ENCODE peak calls at places on chromosome 6, in nine cellular contexts. One of them, this sample, is unnamed.

GRCh38 chr6:117919775-117920492 is 12.9 kb downstream of the SLC35F1 start:
- DNase-seq in skeletal muscle cell: no peak
- DNase-seq in neural crest cell: peak; percentile 64
- DNase-seq in stimulated activated CD4-positive, alpha-beta T cell treated with anti-CD3 and anti-CD28 coated beads, Interleukin-15, amount 100 ng/mL, for 1 hour: no peak
- DNase-seq in NCI-H187 treated with DMSO at 0.1 percent for 48 hours: no peak
- DNase-seq in GM10248: no peak
- DNase-seq in mucosa of gallbladder: no peak
- DNase-seq in posterior vena cava: peak; percentile 75
- DNase-seq in progenitor cell of endocrine pancreas: peak; percentile 27
- DNase-seq in this sample: peak; percentile 73

GRCh38 chr6:161833099-161833860 is 559.4 kb upstream of the AGPAT4 start:
- DNase-seq in skeletal muscle cell: no peak
- DNase-seq in neural crest cell: no peak
- DNase-seq in stimulated activated CD4-positive, alpha-beta T cell treated with anti-CD3 and anti-CD28 coated beads, Interleukin-15, amount 100 ng/mL, for 1 hour: no peak
- DNase-seq in NCI-H187 treated with DMSO at 0.1 percent for 48 hours: no peak
- DNase-seq in GM10248: no peak
- DNase-seq in mucosa of gallbladder: no peak
- DNase-seq in posterior vena cava: no peak
- DNase-seq in progenitor cell of endocrine pancreas: no peak
- DNase-seq in this sample: no peak

GRCh38 chr6:76004202-76004601 is 68.3 kb downstream of the IMPG1 start:
- DNase-seq in skeletal muscle cell: no peak
- DNase-seq in neural crest cell: no peak
- DNase-seq in stimulated activated CD4-positive, alpha-beta T cell treated with anti-CD3 and anti-CD28 coated beads, Interleukin-15, amount 100 ng/mL, for 1 hour: no peak
- DNase-seq in NCI-H187 treated with DMSO at 0.1 percent for 48 hours: no peak
- DNase-seq in GM10248: no peak
- DNase-seq in mucosa of gallbladder: no peak
- DNase-seq in posterior vena cava: no peak
- DNase-seq in progenitor cell of endocrine pancreas: no peak
- DNase-seq in this sample: no peak

GRCh38 chr6:30844118-30844535 is 40.2 kb upstream of the DDR1 start:
- DNase-seq in skeletal muscle cell: no peak
- DNase-seq in neural crest cell: no peak
- DNase-seq in stimulated activated CD4-positive, alpha-beta T cell treated with anti-CD3 and anti-CD28 coated beads, Interleukin-15, amount 100 ng/mL, for 1 hour: no peak
- DNase-seq in NCI-H187 treated with DMSO at 0.1 percent for 48 hours: no peak
- DNase-seq in GM10248: no peak
- DNase-seq in mucosa of gallbladder: no peak
- DNase-seq in posterior vena cava: peak; percentile 41
- DNase-seq in progenitor cell of endocrine pancreas: no peak
- DNase-seq in this sample: no peak

GRCh38 chr6:11614534-11615213 is 77.1 kb downstream of the TMEM170B start:
- DNase-seq in skeletal muscle cell: no peak
- DNase-seq in neural crest cell: no peak
- DNase-seq in stimulated activated CD4-positive, alpha-beta T cell treated with anti-CD3 and anti-CD28 coated beads, Interleukin-15, amount 100 ng/mL, for 1 hour: no peak
- DNase-seq in NCI-H187 treated with DMSO at 0.1 percent for 48 hours: no peak
- DNase-seq in GM10248: no peak
- DNase-seq in mucosa of gallbladder: no peak
- DNase-seq in posterior vena cava: no peak
- DNase-seq in progenitor cell of endocrine pancreas: no peak
- DNase-seq in this sample: no peak

GRCh38 chr6:17268114-17268513 is 13.0 kb upstream of the RBM24 start:
- DNase-seq in skeletal muscle cell: no peak
- DNase-seq in neural crest cell: no peak
- DNase-seq in stimulated activated CD4-positive, alpha-beta T cell treated with anti-CD3 and anti-CD28 coated beads, Interleukin-15, amount 100 ng/mL, for 1 hour: no peak
- DNase-seq in NCI-H187 treated with DMSO at 0.1 percent for 48 hours: no peak
- DNase-seq in GM10248: no peak
- DNase-seq in mucosa of gallbladder: no peak
- DNase-seq in posterior vena cava: no peak
- DNase-seq in progenitor cell of endocrine pancreas: no peak
- DNase-seq in this sample: no peak

GRCh38 chr6:113381957-113382356 is 475.2 kb upstream of the MARCKS start:
- DNase-seq in skeletal muscle cell: peak; percentile 71
- DNase-seq in neural crest cell: no peak
- DNase-seq in stimulated activated CD4-positive, alpha-beta T cell treated with anti-CD3 and anti-CD28 coated beads, Interleukin-15, amount 100 ng/mL, for 1 hour: no peak
- DNase-seq in NCI-H187 treated with DMSO at 0.1 percent for 48 hours: no peak
- DNase-seq in GM10248: peak; percentile 18
- DNase-seq in mucosa of gallbladder: peak; percentile 43
- DNase-seq in posterior vena cava: no peak
- DNase-seq in progenitor cell of endocrine pancreas: no peak
- DNase-seq in this sample: no peak

GRCh38 chr6:121867095-121867494 is 431.6 kb downstream of the GJA1 start:
- DNase-seq in skeletal muscle cell: no peak
- DNase-seq in neural crest cell: no peak
- DNase-seq in stimulated activated CD4-positive, alpha-beta T cell treated with anti-CD3 and anti-CD28 coated beads, Interleukin-15, amount 100 ng/mL, for 1 hour: no peak
- DNase-seq in NCI-H187 treated with DMSO at 0.1 percent for 48 hours: no peak
- DNase-seq in GM10248: no peak
- DNase-seq in mucosa of gallbladder: no peak
- DNase-seq in posterior vena cava: no peak
- DNase-seq in progenitor cell of endocrine pancreas: no peak
- DNase-seq in this sample: no peak

GRCh38 chr6:42820509-42821340 is 38.9 kb downstream of the BICRAL start:
- DNase-seq in skeletal muscle cell: no peak
- DNase-seq in neural crest cell: no peak
- DNase-seq in stimulated activated CD4-positive, alpha-beta T cell treated with anti-CD3 and anti-CD28 coated beads, Interleukin-15, amount 100 ng/mL, for 1 hour: no peak
- DNase-seq in NCI-H187 treated with DMSO at 0.1 percent for 48 hours: no peak
- DNase-seq in GM10248: no peak
- DNase-seq in mucosa of gallbladder: no peak
- DNase-seq in posterior vena cava: peak; percentile 82
- DNase-seq in progenitor cell of endocrine pancreas: no peak
- DNase-seq in this sample: peak; percentile 74

GRCh38 chr6:11732036-11732545 is 46.5 kb downstream of the ADTRP start:
- DNase-seq in skeletal muscle cell: peak; percentile 97
- DNase-seq in neural crest cell: no peak
- DNase-seq in stimulated activated CD4-positive, alpha-beta T cell treated with anti-CD3 and anti-CD28 coated beads, Interleukin-15, amount 100 ng/mL, for 1 hour: no peak
- DNase-seq in NCI-H187 treated with DMSO at 0.1 percent for 48 hours: no peak
- DNase-seq in GM10248: peak; percentile 78
- DNase-seq in mucosa of gallbladder: peak; percentile 62
- DNase-seq in posterior vena cava: peak; percentile 93
- DNase-seq in progenitor cell of endocrine pancreas: no peak
- DNase-seq in this sample: no peak

GRCh38 chr6:151704383-151704782 is 103.1 kb upstream of the ESR1 start:
- DNase-seq in skeletal muscle cell: no peak
- DNase-seq in neural crest cell: no peak
- DNase-seq in stimulated activated CD4-positive, alpha-beta T cell treated with anti-CD3 and anti-CD28 coated beads, Interleukin-15, amount 100 ng/mL, for 1 hour: no peak
- DNase-seq in NCI-H187 treated with DMSO at 0.1 percent for 48 hours: no peak
- DNase-seq in GM10248: no peak
- DNase-seq in mucosa of gallbladder: no peak
- DNase-seq in posterior vena cava: no peak
- DNase-seq in progenitor cell of endocrine pancreas: no peak
- DNase-seq in this sample: no peak

GRCh38 chr6:26025894-26026832 is 61.1 kb upstream of the HFE start:
- DNase-seq in skeletal muscle cell: peak; percentile 87
- DNase-seq in neural crest cell: peak; percentile 86
- DNase-seq in stimulated activated CD4-positive, alpha-beta T cell treated with anti-CD3 and anti-CD28 coated beads, Interleukin-15, amount 100 ng/mL, for 1 hour: peak; percentile 75
- DNase-seq in NCI-H187 treated with DMSO at 0.1 percent for 48 hours: peak; percentile 88
- DNase-seq in GM10248: peak; percentile 62
- DNase-seq in mucosa of gallbladder: peak; percentile 97
- DNase-seq in posterior vena cava: peak; percentile 96
- DNase-seq in progenitor cell of endocrine pancreas: peak; percentile 86
- DNase-seq in this sample: peak; percentile 55

GRCh38 chr6:148854992-148855391 is 108.2 kb downstream of the UST start:
- DNase-seq in skeletal muscle cell: no peak
- DNase-seq in neural crest cell: no peak
- DNase-seq in stimulated activated CD4-positive, alpha-beta T cell treated with anti-CD3 and anti-CD28 coated beads, Interleukin-15, amount 100 ng/mL, for 1 hour: no peak
- DNase-seq in NCI-H187 treated with DMSO at 0.1 percent for 48 hours: no peak
- DNase-seq in GM10248: no peak
- DNase-seq in mucosa of gallbladder: no peak
- DNase-seq in posterior vena cava: no peak
- DNase-seq in progenitor cell of endocrine pancreas: no peak
- DNase-seq in this sample: no peak

This sample was measured in H7.